ENCODE peak calls at places on chromosomes 5 and 9, in eight cellular contexts. J is epithelial cell of esophagus, P is Calu3, R is prostate gland, V is SK-MEL-5, Y is NCI-H1048, Q is astrocyte of the cerebellum, N is progenitor cell of endocrine pancreas. M is an unnamed sample.

GRCh38 chr5:9787813-9788600 is 157.9 kb upstream of the TAS2R1 start:
- DNase-seq in J (no peak), P (no peak), R (no peak), V (no peak), N (no peak), Y (no peak), Q (no peak), M (no peak)

GRCh38 chr9:99445377-99445891 is 223.4 kb downstream of the SEC61B start:
- DNase-seq in R (no peak), N (no peak), V (no peak), Q (peak; percentile 29), J (peak; percentile 94), Y (no peak), P (no peak), M (no peak)

GRCh38 chr5:170720984-170721383 is 62.5 kb upstream of the GABRP start:
- DNase-seq in Q (no peak), N (no peak), V (no peak), Y (no peak), R (no peak), J (no peak), P (no peak), M (no peak)

GRCh38 chr9:4277531-4277991 is 22.3 kb downstream of the GLIS3 start:
- DNase-seq in Q (no peak), Y (no peak), P (peak; percentile 15), R (no peak), J (peak; percentile 46), N (no peak), V (no peak), M (no peak)

GRCh38 chr9:3963266-3964019 is 336.4 kb downstream of the GLIS3 start:
- DNase-seq in V (no peak), N (no peak), R (no peak), Q (peak; percentile 69), P (no peak), J (peak; percentile 56), Y (no peak), M (no peak)

GRCh38 chr9:78235296-78235770 is 542 bp upstream of the CEP78 start:
- DNase-seq in J (peak; percentile 20), Q (no peak), P (no peak), N (no peak), Y (no peak), V (no peak), R (no peak), M (no peak)

GRCh38 chr5:177429248-177430045 is 3.0 kb downstream of the GRK6 start:
- DNase-seq in N (no peak), V (no peak), Y (no peak), P (no peak), R (no peak), J (no peak), Q (no peak), M (no peak)

GRCh38 chr5:83955916-83956315 is 235.3 kb upstream of the HAPLN1 start:
- DNase-seq in Q (peak; percentile 66), R (no peak), V (peak; percentile 43), P (no peak), J (peak; percentile 41), Y (no peak), N (no peak), M (no peak)

GRCh38 chr5:160169326-160169725 is 50.1 kb upstream of the PWWP2A start:
- DNase-seq in V (peak; percentile 43), N (no peak), R (no peak), Q (no peak), Y (no peak), J (peak; percentile 79), P (no peak), M (no peak)

GRCh38 chr5:169196059-169196458 is 104.9 kb downstream of the SLIT3 start:
- DNase-seq in P (no peak), J (no peak), R (no peak), Y (no peak), Q (no peak), N (no peak), V (no peak), M (no peak)

GRCh38 chr5:17020586-17021362 is 84.7 kb upstream of the MYO10 start:
- DNase-seq in V (peak; percentile 91), N (no peak), J (no peak), R (no peak), P (no peak), Y (no peak), Q (no peak), M (no peak)

GRCh38 chr5:143182901-143183820 is 220.3 kb downstream of the NR3C1 start:
- DNase-seq in Q (no peak), Y (no peak), R (no peak), N (no peak), P (no peak), V (no peak), J (no peak), M (peak; percentile 16)

GRCh38 chr5:127700237-127700766 is 2.9 kb upstream of the CCDC192 start:
- DNase-seq in Q (no peak), R (no peak), Y (no peak), N (no peak), J (no peak), P (no peak), V (no peak), M (no peak)

GRCh38 chr9:4555251-4555650 is 65.0 kb downstream of the SLC1A1 start:
- DNase-seq in P (no peak), Q (peak; percentile 31), V (no peak), J (peak; percentile 17), Y (no peak), N (no peak), R (no peak), M (no peak)

GRCh38 chr5:7392401-7393024 is 3.4 kb upstream of the ADCY2 start:
- DNase-seq in N (no peak), R (peak; percentile 49), J (peak; percentile 44), V (peak; percentile 89), P (peak; percentile 18), Q (peak; percentile 33), Y (no peak), M (no peak)

GRCh38 chr9:76894198-76894597 is 11.7 kb downstream of the PRUNE2 start:
- DNase-seq in P (no peak), Y (no peak), V (peak; percentile 79), N (no peak), R (no peak), Q (no peak), J (no peak), M (no peak)

GRCh38 chr5:4584982-4585381 is 555.1 kb upstream of the ADAMTS16 start:
- DNase-seq in V (no peak), J (peak; percentile 92), P (no peak), Q (peak; percentile 83), R (no peak), N (no peak), Y (no peak), M (no peak)

GRCh38 chr9:122206118-122207046 is 22.4 kb downstream of the LHX6 start:
- DNase-seq in Q (peak; percentile 73), Y (no peak), P (no peak), V (no peak), R (no peak), J (no peak), N (no peak), M (no peak)

GRCh38 chr9:19552282-19552681 is 143.5 kb downstream of the ACER2 start:
- DNase-seq in N (no peak), R (no peak), Q (no peak), Y (no peak), V (no peak), P (no peak), J (no peak), M (no peak)

GRCh38 chr5:119291877-119292276 is 63.9 kb upstream of the TNFAIP8 start:
- DNase-seq in P (no peak), Q (no peak), N (no peak), R (no peak), Y (no peak), V (no peak), J (no peak), M (no peak)

GRCh38 chr5:107813559-107813958 is 142.8 kb upstream of the EFNA5 start:
- DNase-seq in N (no peak), P (no peak), V (no peak), J (no peak), Y (no peak), Q (no peak), R (no peak), M (no peak)

GRCh38 chr9:33177633-33178032 is 10.5 kb upstream of the B4GALT1 start:
- DNase-seq in J (no peak), Y (no peak), V (no peak), P (no peak), Q (no peak), N (no peak), R (no peak), M (no peak)

GRCh38 chr9:86034863-86035734 is 64.3 kb downstream of the GOLM1 start:
- DNase-seq in N (no peak), P (peak; percentile 69), Q (peak; percentile 34), Y (peak; percentile 2), J (peak; percentile 60), R (no peak), V (peak; percentile 69), M (peak; percentile 69)

GRCh38 chr9:88236531-88237453 is 98.5 kb upstream of the SPATA31C2 start:
- DNase-seq in N (no peak), P (no peak), J (no peak), Q (peak; percentile 43), R (no peak), Y (no peak), V (peak; percentile 40), M (no peak)

GRCh38 chr5:79025054-79025465 is 40.0 kb upstream of the ARSB start:
- DNase-seq in J (peak; percentile 60), Q (peak; percentile 45), V (peak; percentile 71), Y (peak; percentile 34), R (peak; percentile 11), N (peak; percentile 56), P (peak; percentile 80), M (no peak)